ENCODE peak calls at places on chromosome 6, in four cellular contexts. K, Y, M and C are unnamed samples.

GRCh38 chr6:41488392-41489129 is 57.6 kb upstream of the FOXP4 start:
- DNase-seq in Y (no peak), M (peak), K (peak), C (peak)

GRCh38 chr6:136866872-136867416 is 44.6 kb downstream of the PEX7 start:
- DNase-seq in K (no peak), Y (no peak), M (peak), C (peak)

GRCh38 chr6:145250436-145250835 is 484.9 kb downstream of the EPM2A start:
- DNase-seq in K (no peak), M (no peak), Y (no peak), C (no peak)

GRCh38 chr6:166463363-166464067 is 80.8 kb upstream of the MPC1 start:
- DNase-seq in K (no peak), Y (no peak), M (no peak), C (no peak)

GRCh38 chr6:154653853-154654252 is 79.4 kb upstream of the SCAF8 start:
- DNase-seq in K (peak), Y (no peak), M (peak), C (peak)

GRCh38 chr6:166017032-166017635 is 150.5 kb downstream of the TBXT start:
- DNase-seq in M (no peak), Y (no peak), K (no peak), C (no peak)

GRCh38 chr6:159665868-159666635 is 27.0 kb downstream of the SOD2 start:
- DNase-seq in K (no peak), M (no peak), Y (no peak), C (no peak)

GRCh38 chr6:13725570-13725969 is 13.9 kb upstream of the RANBP9 start:
- DNase-seq in M (peak), K (peak), Y (no peak), C (no peak)

GRCh38 chr6:118704911-118705310 is 53.5 kb upstream of the CEP85L start:
- DNase-seq in M (peak), K (no peak), Y (no peak), C (no peak)

GRCh38 chr6:2848851-2849250 is 7.2 kb upstream of the SERPINB1 start:
- DNase-seq in M (no peak), Y (no peak), K (no peak), C (no peak)

GRCh38 chr6:52946301-52946700 is 36.8 kb upstream of the GSTA3 start:
- DNase-seq in Y (no peak), M (no peak), K (no peak), C (no peak)

GRCh38 chr6:6556738-6557503 is 31.6 kb upstream of the LY86 start:
- DNase-seq in K (peak), M (peak), Y (no peak), C (peak)

GRCh38 chr6:150029749-150030148 is 4.4 kb upstream of the RAET1L start:
- DNase-seq in M (no peak), K (no peak), Y (no peak), C (no peak)

GRCh38 chr6:31559958-31560696 is 12.0 kb upstream of the LTA start:
- DNase-seq in Y (no peak), K (peak), M (peak), C (peak)

GRCh38 chr6:20791932-20792331 is 257.7 kb downstream of the CDKAL1 start:
- DNase-seq in Y (no peak), K (peak), M (no peak), C (peak)

GRCh38 chr6:14917511-14917910 is 328.4 kb upstream of the JARID2 start:
- DNase-seq in K (no peak), Y (no peak), M (no peak), C (no peak)